ENCODE peak calls at places on chromosomes 11 and 22, in seven cellular contexts. One of them, this sample, is unnamed.

GRCh38 chr11:83721286-83721685 is 435.1 kb upstream of the CCDC90B start:
- DNase-seq in IMR-90: peak
- DNase-seq in H1: no peak
- DNase-seq in mesenchymal stem cell: no peak
- DNase-seq in mesendoderm: peak
- DNase-seq in H9: no peak
- DNase-seq in neuronal stem cell: no peak
- DNase-seq in this sample: no peak

GRCh38 chr22:46175631-46176030 is 25.3 kb downstream of the PPARA start:
- DNase-seq in mesenchymal stem cell: peak
- DNase-seq in H1: no peak
- DNase-seq in neuronal stem cell: no peak
- DNase-seq in H9: no peak
- DNase-seq in IMR-90: peak
- DNase-seq in mesendoderm: no peak
- DNase-seq in this sample: no peak

GRCh38 chr11:59511675-59512074 is 336 bp downstream of the OR4D9 start:
- DNase-seq in mesendoderm: no peak
- DNase-seq in IMR-90: no peak
- DNase-seq in H1: no peak
- DNase-seq in mesenchymal stem cell: no peak
- DNase-seq in neuronal stem cell: no peak
- DNase-seq in H9: no peak
- DNase-seq in this sample: no peak

GRCh38 chr11:111097191-111097590 is 148.3 kb upstream of the POU2AF2 start:
- DNase-seq in neuronal stem cell: no peak
- DNase-seq in H9: peak
- DNase-seq in H1: no peak
- DNase-seq in IMR-90: peak
- DNase-seq in mesenchymal stem cell: peak
- DNase-seq in mesendoderm: peak
- DNase-seq in this sample: peak

GRCh38 chr11:64356498-64357411 is 2.2 kb upstream of the RPS6KA4 start:
- DNase-seq in H9: peak
- DNase-seq in mesendoderm: peak
- DNase-seq in neuronal stem cell: peak
- DNase-seq in IMR-90: no peak
- DNase-seq in H1: no peak
- DNase-seq in mesenchymal stem cell: peak
- DNase-seq in this sample: peak

GRCh38 chr11:8838248-8838647 is 72.7 kb upstream of the AKIP1 start:
- DNase-seq in IMR-90: peak
- DNase-seq in H9: no peak
- DNase-seq in mesenchymal stem cell: peak
- DNase-seq in neuronal stem cell: no peak
- DNase-seq in H1: no peak
- DNase-seq in mesendoderm: no peak
- DNase-seq in this sample: no peak

GRCh38 chr11:71456294-71456693 is 3.3 kb downstream of the NADSYN1 start:
- DNase-seq in mesenchymal stem cell: no peak
- DNase-seq in IMR-90: no peak
- DNase-seq in H1: no peak
- DNase-seq in mesendoderm: no peak
- DNase-seq in neuronal stem cell: no peak
- DNase-seq in H9: no peak
- DNase-seq in this sample: no peak

GRCh38 chr11:1772270-1773130 is 8.8 kb upstream of the CTSD start:
- DNase-seq in IMR-90: peak
- DNase-seq in H1: no peak
- DNase-seq in neuronal stem cell: peak
- DNase-seq in H9: peak
- DNase-seq in mesenchymal stem cell: peak
- DNase-seq in mesendoderm: peak
- DNase-seq in this sample: peak

GRCh38 chr11:91239359-91239758 is 985.3 kb upstream of the FAT3 start:
- DNase-seq in H9: no peak
- DNase-seq in mesendoderm: peak
- DNase-seq in H1: peak
- DNase-seq in IMR-90: no peak
- DNase-seq in neuronal stem cell: no peak
- DNase-seq in mesenchymal stem cell: no peak
- DNase-seq in this sample: no peak

GRCh38 chr11:3178349-3178748 is 13.2 kb upstream of the OSBPL5 start:
- DNase-seq in IMR-90: no peak
- DNase-seq in H9: no peak
- DNase-seq in mesenchymal stem cell: peak
- DNase-seq in H1: no peak
- DNase-seq in mesendoderm: no peak
- DNase-seq in neuronal stem cell: no peak
- DNase-seq in this sample: no peak

GRCh38 chr11:12698049-12698448 is 23.8 kb downstream of the TEAD1 start:
- DNase-seq in H9: no peak
- DNase-seq in mesendoderm: peak
- DNase-seq in mesenchymal stem cell: no peak
- DNase-seq in neuronal stem cell: no peak
- DNase-seq in IMR-90: no peak
- DNase-seq in H1: no peak
- DNase-seq in this sample: peak

GRCh38 chr11:82229346-82229745 is 504.3 kb downstream of the FAM181B start:
- DNase-seq in neuronal stem cell: no peak
- DNase-seq in mesenchymal stem cell: peak
- DNase-seq in H9: no peak
- DNase-seq in H1: no peak
- DNase-seq in mesendoderm: peak
- DNase-seq in IMR-90: no peak
- DNase-seq in this sample: no peak

GRCh38 chr22:40634119-40634903 is 2.2 kb downstream of the MRTFA start:
- DNase-seq in mesendoderm: no peak
- DNase-seq in IMR-90: no peak
- DNase-seq in mesenchymal stem cell: no peak
- DNase-seq in H9: no peak
- DNase-seq in neuronal stem cell: no peak
- DNase-seq in H1: no peak
- DNase-seq in this sample: no peak

GRCh38 chr22:23233084-23233501 is 52.8 kb downstream of the BCR start:
- DNase-seq in mesenchymal stem cell: no peak
- DNase-seq in H9: peak
- DNase-seq in neuronal stem cell: no peak
- DNase-seq in H1: no peak
- DNase-seq in mesendoderm: peak
- DNase-seq in IMR-90: no peak
- DNase-seq in this sample: no peak

GRCh38 chr11:134578807-134579708 is 167.0 kb upstream of the B3GAT1 start:
- DNase-seq in H1: no peak
- DNase-seq in neuronal stem cell: no peak
- DNase-seq in IMR-90: no peak
- DNase-seq in mesenchymal stem cell: no peak
- DNase-seq in H9: no peak
- DNase-seq in mesendoderm: peak
- DNase-seq in this sample: peak

GRCh38 chr11:47731466-47731865 is 16.3 kb upstream of the AGBL2 start:
- DNase-seq in H9: no peak
- DNase-seq in mesendoderm: no peak
- DNase-seq in mesenchymal stem cell: no peak
- DNase-seq in IMR-90: no peak
- DNase-seq in neuronal stem cell: peak
- DNase-seq in H1: no peak
- DNase-seq in this sample: no peak

GRCh38 chr11:131744847-131745246 is 374.4 kb downstream of the NTM start:
- DNase-seq in IMR-90: peak
- DNase-seq in mesenchymal stem cell: peak
- DNase-seq in H9: no peak
- DNase-seq in mesendoderm: no peak
- DNase-seq in neuronal stem cell: no peak
- DNase-seq in H1: no peak
- DNase-seq in this sample: no peak

GRCh38 chr11:44404323-44404705 is 94.4 kb upstream of the ALX4 start:
- DNase-seq in mesenchymal stem cell: no peak
- DNase-seq in neuronal stem cell: no peak
- DNase-seq in IMR-90: no peak
- DNase-seq in H9: no peak
- DNase-seq in mesendoderm: no peak
- DNase-seq in H1: no peak
- DNase-seq in this sample: no peak

GRCh38 chr22:23478175-23478574 is 101.9 kb downstream of the IGLL1 start:
- DNase-seq in H9: no peak
- DNase-seq in H1: no peak
- DNase-seq in IMR-90: no peak
- DNase-seq in mesenchymal stem cell: peak
- DNase-seq in neuronal stem cell: no peak
- DNase-seq in mesendoderm: no peak
- DNase-seq in this sample: peak

GRCh38 chr22:31451709-31452571 is 37.7 kb downstream of the EIF4ENIF1 start:
- DNase-seq in neuronal stem cell: no peak
- DNase-seq in IMR-90: peak
- DNase-seq in H9: no peak
- DNase-seq in mesendoderm: peak
- DNase-seq in mesenchymal stem cell: peak
- DNase-seq in H1: no peak
- DNase-seq in this sample: peak

GRCh38 chr11:707817-708420 is 1.9 kb downstream of the EPS8L2 start:
- DNase-seq in neuronal stem cell: no peak
- DNase-seq in IMR-90: no peak
- DNase-seq in mesenchymal stem cell: no peak
- DNase-seq in mesendoderm: peak
- DNase-seq in H1: no peak
- DNase-seq in H9: peak
- DNase-seq in this sample: peak

GRCh38 chr11:706957-707816 is 1.2 kb downstream of the EPS8L2 start:
- DNase-seq in H1: no peak
- DNase-seq in neuronal stem cell: no peak
- DNase-seq in mesendoderm: peak
- DNase-seq in mesenchymal stem cell: peak
- DNase-seq in H9: peak
- DNase-seq in IMR-90: no peak
- DNase-seq in this sample: peak

GRCh38 chr11:704799-705645 is 1.0 kb upstream of the EPS8L2 start:
- DNase-seq in mesendoderm: no peak
- DNase-seq in H9: peak
- DNase-seq in H1: no peak
- DNase-seq in neuronal stem cell: no peak
- DNase-seq in IMR-90: no peak
- DNase-seq in mesenchymal stem cell: no peak
- DNase-seq in this sample: peak

GRCh38 chr11:705646-706438 is at the start of gene EPS8L2:
- DNase-seq in mesenchymal stem cell: no peak
- DNase-seq in IMR-90: no peak
- DNase-seq in mesendoderm: no peak
- DNase-seq in H1: no peak
- DNase-seq in H9: peak
- DNase-seq in neuronal stem cell: no peak
- DNase-seq in this sample: peak

DNA sequence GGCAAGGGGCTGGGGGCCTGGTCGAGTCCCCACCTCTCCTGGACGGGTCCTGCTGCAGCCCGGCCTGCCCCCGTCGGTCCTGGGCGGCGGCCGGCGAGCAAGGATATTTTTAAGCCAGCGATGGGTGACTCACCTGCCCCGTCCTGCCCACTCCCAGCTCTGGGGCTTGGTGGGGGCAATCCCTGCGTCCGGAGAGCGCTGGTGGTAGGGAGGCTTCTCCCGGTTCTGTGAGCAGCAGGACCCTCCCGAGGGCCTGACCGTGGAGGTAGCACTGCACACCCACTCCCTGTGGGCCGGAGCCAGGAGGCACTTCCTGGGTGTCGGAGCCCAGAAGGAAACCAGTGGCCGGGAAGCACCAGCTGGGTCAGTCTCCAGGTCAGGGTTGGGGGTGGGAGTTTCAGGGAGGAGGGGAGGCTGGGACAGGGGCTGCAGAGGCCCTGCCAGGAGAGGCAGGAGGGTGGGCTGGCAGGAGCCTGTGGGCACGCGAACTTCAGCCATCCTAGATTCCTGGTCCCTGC is 467 bp downstream of the EPS8L2 start:
- DNase-seq in IMR-90: peak
- DNase-seq in H9: peak
- DNase-seq in H1: no peak
- DNase-seq in mesenchymal stem cell: peak
- DNase-seq in mesendoderm: peak
- DNase-seq in neuronal stem cell: no peak
- DNase-seq in this sample: peak
- H3K18ac ChIP-seq in IMR-90: peak
- H3K18ac ChIP-seq in H9: no peak
- H3K18ac ChIP-seq in H1: peak
- H3K18ac ChIP-seq in mesenchymal stem cell: peak
- H3K18ac ChIP-seq in mesendoderm: peak
- H3K18ac ChIP-seq in neuronal stem cell: peak
- H3K18ac ChIP-seq in this sample: peak

DNA sequence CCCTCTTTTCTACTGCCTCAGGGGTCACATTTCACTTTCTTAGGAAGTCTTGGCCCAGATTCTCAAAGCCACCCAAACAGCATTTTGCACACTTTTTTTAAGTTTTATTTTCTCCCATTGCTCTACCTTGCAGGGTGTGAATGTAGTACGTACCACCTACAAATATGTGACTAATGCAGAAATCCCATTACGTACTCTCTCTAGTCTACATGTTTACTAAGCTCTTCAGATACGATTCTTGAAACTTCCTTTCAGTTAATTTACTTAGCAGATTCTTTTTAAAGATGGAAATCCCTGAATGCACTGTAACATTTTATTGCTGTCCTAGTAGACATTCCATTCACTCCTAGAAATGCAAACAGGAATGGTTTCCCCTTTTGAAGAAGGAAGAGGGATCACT is 61.3 kb downstream of the LRRC4C start:
- DNase-seq in mesendoderm: no peak
- DNase-seq in neuronal stem cell: no peak
- DNase-seq in H9: no peak
- DNase-seq in H1: no peak
- DNase-seq in IMR-90: no peak
- DNase-seq in mesenchymal stem cell: no peak
- DNase-seq in this sample: no peak
- H3K27ac ChIP-seq in mesendoderm: no peak
- H3K27ac ChIP-seq in neuronal stem cell: no peak
- H3K27ac ChIP-seq in H9: no peak
- H3K27ac ChIP-seq in H1: no peak
- H3K27ac ChIP-seq in IMR-90: no peak
- H3K27ac ChIP-seq in mesenchymal stem cell: no peak
- H3K27ac ChIP-seq in this sample: no peak

GRCh38 chr11:7833527-7833926 is 36.8 kb upstream of the OR5P2 start:
- DNase-seq in mesendoderm: peak
- DNase-seq in IMR-90: no peak
- DNase-seq in mesenchymal stem cell: no peak
- DNase-seq in H9: no peak
- DNase-seq in neuronal stem cell: no peak
- DNase-seq in H1: no peak
- DNase-seq in this sample: no peak
- H3K18ac ChIP-seq in mesendoderm: no peak
- H3K18ac ChIP-seq in IMR-90: no peak
- H3K18ac ChIP-seq in mesenchymal stem cell: no peak
- H3K18ac ChIP-seq in H9: no peak
- H3K18ac ChIP-seq in neuronal stem cell: no peak
- H3K18ac ChIP-seq in H1: no peak
- H3K18ac ChIP-seq in this sample: no peak

DNA sequence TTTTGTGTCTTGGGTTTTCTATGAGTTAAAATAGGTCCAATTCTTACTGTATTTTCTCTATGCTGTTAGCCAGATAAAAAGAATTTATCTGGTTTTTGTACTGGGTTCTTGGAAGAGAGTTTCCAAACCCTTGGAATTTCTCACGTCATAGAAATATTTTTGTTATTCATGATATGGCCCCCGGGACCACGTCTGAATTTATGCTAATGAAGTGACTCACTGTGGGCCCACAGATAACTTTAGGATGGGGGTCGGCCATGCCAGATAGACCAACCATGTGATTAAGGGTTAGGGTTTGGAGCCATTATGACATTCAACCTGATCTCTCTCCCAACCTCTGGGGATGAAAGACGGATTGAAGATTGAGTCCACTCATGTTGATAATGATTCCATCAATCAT is 35.6 kb upstream of the DDI1 start:
- DNase-seq in H9: no peak
- DNase-seq in IMR-90: peak
- DNase-seq in mesenchymal stem cell: no peak
- DNase-seq in neuronal stem cell: no peak
- DNase-seq in H1: no peak
- DNase-seq in mesendoderm: no peak
- DNase-seq in this sample: no peak
- H3K27ac ChIP-seq in H9: no peak
- H3K27ac ChIP-seq in IMR-90: peak
- H3K27ac ChIP-seq in mesenchymal stem cell: no peak
- H3K27ac ChIP-seq in neuronal stem cell: no peak
- H3K27ac ChIP-seq in H1: no peak
- H3K27ac ChIP-seq in mesendoderm: no peak
- H3K27ac ChIP-seq in this sample: no peak